ENCODE peak calls at places on chromosome 2, in four cellular contexts. One of them, this sample, is unnamed.

GRCh38 chr2:160334028-160334729 is 134.1 kb upstream of the ITGB6 start:
- DNase-seq in hepatocyte: no peak
- DNase-seq in neural progenitor cell: no peak
- DNase-seq in HCT116: no peak
- DNase-seq in this sample: no peak

GRCh38 chr2:222426836-222427130 is 2.4 kb downstream of the SGPP2 start:
- DNase-seq in hepatocyte: no peak
- DNase-seq in neural progenitor cell: no peak
- DNase-seq in HCT116: no peak
- DNase-seq in this sample: no peak

GRCh38 chr2:151777487-151777886 is 43.2 kb upstream of the NEB start:
- DNase-seq in hepatocyte: no peak
- DNase-seq in neural progenitor cell: no peak
- DNase-seq in HCT116: no peak
- DNase-seq in this sample: peak; percentile 14

GRCh38 chr2:156649596-156649995 is 213.4 kb downstream of the GPD2 start:
- DNase-seq in hepatocyte: peak; percentile 19
- DNase-seq in neural progenitor cell: no peak
- DNase-seq in HCT116: no peak
- DNase-seq in this sample: no peak

GRCh38 chr2:50133766-50134165 is 898.2 kb downstream of the NRXN1 start:
- DNase-seq in hepatocyte: no peak
- DNase-seq in neural progenitor cell: no peak
- DNase-seq in HCT116: no peak
- DNase-seq in this sample: no peak

GRCh38 chr2:96287273-96287856 is 18.0 kb downstream of the SNRNP200 start:
- DNase-seq in hepatocyte: no peak
- DNase-seq in neural progenitor cell: no peak
- DNase-seq in HCT116: no peak
- DNase-seq in this sample: no peak

GRCh38 chr2:11234309-11234708 is 79.0 kb downstream of the SLC66A3 start:
- DNase-seq in hepatocyte: no peak
- DNase-seq in neural progenitor cell: no peak
- DNase-seq in HCT116: no peak
- DNase-seq in this sample: no peak

GRCh38 chr2:30223413-30223874 is 7.9 kb upstream of the LBH start:
- DNase-seq in hepatocyte: no peak
- DNase-seq in neural progenitor cell: no peak
- DNase-seq in HCT116: no peak
- DNase-seq in this sample: no peak

DNA sequence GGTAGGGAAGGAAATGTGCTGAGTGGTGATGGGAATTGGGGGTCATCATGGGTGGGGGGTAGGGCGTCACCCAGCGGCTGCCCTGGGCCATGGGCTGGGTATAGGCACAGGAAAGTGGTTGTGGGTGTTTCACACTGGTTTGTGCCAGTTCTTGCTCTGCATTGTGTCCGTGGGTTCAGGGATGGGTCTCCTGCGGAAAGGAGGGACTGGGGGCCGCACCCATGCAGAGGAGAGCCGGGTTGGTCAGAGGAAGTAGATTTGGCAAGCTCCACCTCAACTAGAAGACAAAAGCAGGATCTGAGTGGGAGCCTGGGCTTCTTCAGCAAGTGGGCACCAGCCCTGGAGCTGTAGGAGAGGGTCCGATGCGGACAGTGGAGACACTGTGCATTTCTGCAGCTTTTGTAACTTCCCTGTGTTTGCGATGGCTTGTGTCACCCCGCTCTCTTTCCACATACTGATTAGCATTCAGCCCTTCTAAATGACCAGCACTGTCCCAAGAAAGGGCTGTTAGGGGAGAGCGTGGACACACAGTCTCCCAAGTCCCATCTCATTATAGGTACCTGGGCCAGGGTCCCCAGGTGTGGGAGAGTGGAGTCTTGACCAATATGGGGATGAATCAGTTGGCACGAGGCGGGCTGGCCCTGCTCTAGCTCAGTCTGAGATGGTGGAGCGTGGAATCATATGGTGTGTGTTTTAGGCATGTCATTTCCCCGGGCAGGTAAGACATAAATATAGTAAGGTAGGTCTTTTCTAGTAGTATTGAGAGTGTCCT is 67.2 kb downstream of the LRRFIP1 start:
- DNase-seq in hepatocyte: no peak
- DNase-seq in neural progenitor cell: no peak
- DNase-seq in HCT116: no peak
- DNase-seq in this sample: no peak
- TF ChIP-seq EZH2phosphoT487 in hepatocyte: no peak
- TF ChIP-seq EZH2phosphoT487 in neural progenitor cell: no peak
- TF ChIP-seq EZH2phosphoT487 in HCT116: no peak
- TF ChIP-seq EZH2phosphoT487 in this sample: no peak

DNA sequence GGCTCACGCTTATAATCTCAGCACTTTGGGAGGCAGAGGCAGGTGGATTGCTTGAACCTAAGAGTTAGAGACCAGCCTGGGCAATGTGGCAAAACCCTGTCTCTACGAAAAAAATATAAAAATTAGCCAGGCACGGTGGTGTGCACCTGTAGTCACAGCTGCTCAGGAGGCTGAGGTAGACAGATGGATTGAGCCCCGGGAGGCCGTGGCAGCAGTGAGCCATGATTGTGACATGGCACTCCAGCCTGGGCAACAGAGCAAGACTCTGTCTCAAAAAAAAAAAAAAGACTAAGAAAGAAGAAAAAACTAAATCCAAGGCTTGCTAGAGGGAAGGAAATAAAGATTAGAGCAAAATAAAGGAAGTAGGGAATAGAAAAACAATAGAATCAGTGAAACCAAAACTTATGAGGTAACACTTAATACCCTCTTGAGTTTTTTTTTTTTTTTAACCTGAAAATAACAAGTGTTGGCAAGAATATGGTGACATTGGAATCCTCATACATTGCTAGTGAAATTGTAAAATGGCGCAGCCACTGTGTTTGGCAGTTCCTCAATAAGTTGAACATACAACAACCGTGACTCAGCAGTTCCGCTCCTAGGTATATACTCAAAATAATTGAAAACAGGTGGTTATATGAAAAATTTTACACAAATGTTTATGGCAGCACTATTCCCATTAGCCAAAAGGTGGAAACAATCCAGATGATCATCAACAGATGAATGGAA is 85.2 kb downstream of the EML4 start:
- DNase-seq in hepatocyte: no peak
- DNase-seq in neural progenitor cell: no peak
- DNase-seq in HCT116: no peak
- DNase-seq in this sample: no peak
- H2AFZ ChIP-seq in hepatocyte: no peak overlapping the region
- H2AFZ ChIP-seq in neural progenitor cell: no peak overlapping the region
- H2AFZ ChIP-seq in HCT116: no peak overlapping the region
- H2AFZ ChIP-seq in this sample: no peak overlapping the region

DNA sequence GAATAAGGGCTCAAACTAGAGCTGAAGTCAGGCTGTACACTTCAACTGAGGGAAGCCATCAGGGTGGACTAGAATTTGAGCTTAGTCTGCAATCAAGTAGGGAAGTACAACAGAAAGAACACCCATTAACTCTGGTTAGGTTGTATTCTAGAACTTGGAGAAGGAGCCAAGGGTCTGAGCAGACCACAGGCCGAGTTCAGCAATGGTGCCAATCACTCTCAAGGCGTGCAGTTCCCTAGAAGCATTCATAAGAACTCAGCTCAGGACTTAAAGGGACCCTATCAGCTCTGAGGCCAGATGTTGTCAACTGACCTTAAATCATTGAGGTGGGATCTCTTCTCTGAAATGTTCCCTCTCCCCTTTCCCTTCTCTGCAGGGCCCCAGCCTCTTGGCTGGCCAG is 97.2 kb downstream of the ZFP36L2 start:
- DNase-seq in hepatocyte: no peak
- DNase-seq in neural progenitor cell: no peak
- DNase-seq in HCT116: no peak
- DNase-seq in this sample: no peak
- H3K4me3 ChIP-seq in hepatocyte: no peak overlapping the region
- H3K4me3 ChIP-seq in neural progenitor cell: no peak overlapping the region
- H3K4me3 ChIP-seq in HCT116: no peak overlapping the region
- H3K4me3 ChIP-seq in this sample: no peak overlapping the region

GRCh38 chr2:63880603-63881002 is 38.9 kb downstream of the UGP2 start:
- DNase-seq in hepatocyte: no peak
- DNase-seq in neural progenitor cell: no peak
- DNase-seq in HCT116: no peak
- DNase-seq in this sample: peak; percentile 20
- TF ChIP-seq EZH2phosphoT487 in hepatocyte: no peak
- TF ChIP-seq EZH2phosphoT487 in neural progenitor cell: no peak
- TF ChIP-seq EZH2phosphoT487 in HCT116: no peak
- TF ChIP-seq EZH2phosphoT487 in this sample: no peak

This sample was measured in GM23338.